ENCODE peak calls at places on chromosomes 1 and 21, in five cellular contexts. F, O, D, P and R are unnamed samples.

GRCh38 chr1:78884685-78885452 is 121.7 kb downstream of the ADGRL4 start:
- DNase-seq in P (no peak), D (no peak), O (no peak), F (no peak), R (no peak)

GRCh38 chr1:63691672-63692425 is 82.0 kb upstream of the ROR1 start:
- DNase-seq in F (peak; percentile 42), P (peak; percentile 21), D (no peak), O (peak; percentile 62), R (no peak)

GRCh38 chr1:192877283-192877886 is 68.5 kb downstream of the RGS2 start:
- DNase-seq in O (no peak), P (no peak), F (no peak), D (no peak), R (no peak)

GRCh38 chr1:82273816-82274215 is 473.1 kb downstream of the ADGRL2 start:
- DNase-seq in F (peak; percentile 32), D (no peak), O (no peak), P (no peak), R (no peak)

GRCh38 chr1:53094533-53094919 is 32.5 kb downstream of the PODN start:
- DNase-seq in F (no peak), P (no peak), O (no peak), D (no peak), R (no peak)

GRCh38 chr1:180267761-180268555 is 37.9 kb downstream of the LHX4 start:
- DNase-seq in O (no peak), D (no peak), P (no peak), F (no peak), R (no peak)

GRCh38 chr1:40786995-40787705 is 3.6 kb downstream of the KCNQ4 start:
- DNase-seq in F (no peak), P (no peak), D (no peak), O (no peak), R (no peak)

GRCh38 chr1:25683177-25683576 is 66.6 kb downstream of the MAN1C1 start:
- DNase-seq in O (no peak), P (no peak), F (no peak), D (no peak), R (no peak)

GRCh38 chr1:2528016-2528415 is 1.6 kb upstream of the PANK4 start:
- DNase-seq in P (no peak), D (peak; percentile 82), O (no peak), F (peak; percentile 48), R (no peak)

GRCh38 chr1:215543191-215543606 is 23.9 kb upstream of the KCTD3 start:
- DNase-seq in O (no peak), D (no peak), F (no peak), P (no peak), R (no peak)

GRCh38 chr1:147890177-147890790 is 12.3 kb upstream of the GJA8 start:
- DNase-seq in P (no peak), O (peak; percentile 69), D (peak; percentile 64), F (peak; percentile 31), R (peak; percentile 31)

GRCh38 chr1:94106716-94107115 is 14.2 kb downstream of the ABCA4 start:
- DNase-seq in F (no peak), O (no peak), D (no peak), P (no peak), R (no peak)

GRCh38 chr1:241219449-241219848 is 137.6 kb downstream of the RGS7 start:
- DNase-seq in O (no peak), F (no peak), P (no peak), D (no peak), R (no peak)

GRCh38 chr1:219702551-219703215 is 89.8 kb upstream of the ZC3H11B start:
- DNase-seq in F (no peak), P (no peak), D (no peak), O (no peak), R (no peak)

GRCh38 chr1:240831191-240831631 is 219.3 kb upstream of the GREM2 start:
- DNase-seq in F (no peak), O (no peak), P (no peak), D (no peak), R (no peak)

GRCh38 chr1:235617808-235618207 is 31.8 kb downstream of the GNG4 start:
- DNase-seq in P (no peak), O (no peak), D (no peak), F (no peak), R (no peak)

GRCh38 chr1:217106231-217106630 is 383.0 kb upstream of the ESRRG start:
- DNase-seq in O (no peak), P (no peak), F (no peak), D (no peak), R (no peak)

GRCh38 chr1:112515311-112516009 is 6.7 kb downstream of the WNT2B start:
- DNase-seq in F (no peak), D (no peak), O (no peak), P (no peak), R (no peak)

GRCh38 chr1:68181165-68181556 is 51.2 kb downstream of the WLS start:
- DNase-seq in D (no peak), F (no peak), O (no peak), P (no peak), R (no peak)

GRCh38 chr1:67767103-67767502 is 66.2 kb downstream of the GNG12 start:
- DNase-seq in P (no peak), D (no peak), O (no peak), F (no peak), R (no peak)

GRCh38 chr21:24428539-24429186 is 1178.6 kb downstream of the MRPL39 start:
- DNase-seq in P (no peak), F (no peak), D (no peak), O (peak; percentile 41), R (no peak)

GRCh38 chr1:203340112-203340804 is 10.7 kb downstream of the FMOD start:
- DNase-seq in P (no peak), F (peak; percentile 70), D (peak; percentile 52), O (peak; percentile 75), R (peak; percentile 28)

GRCh38 chr1:111735858-111736544 is 3.2 kb downstream of the INKA2 start:
- DNase-seq in P (no peak), D (no peak), F (no peak), O (no peak), R (no peak)

GRCh38 chr1:232057217-232057895 is 430.8 kb downstream of the DISC1 start:
- DNase-seq in D (no peak), P (no peak), O (no peak), F (no peak), R (no peak)

GRCh38 chr1:30697977-30698376 is 25.4 kb downstream of the MATN1 start:
- DNase-seq in O (no peak), F (no peak), D (no peak), P (no peak), R (no peak)

GRCh38 chr1:93296555-93297154 is 49.1 kb upstream of the DR1 start:
- DNase-seq in D (no peak), P (no peak), F (no peak), O (no peak), R (no peak)

GRCh38 chr1:38279148-38279547 is 232.6 kb upstream of the POU3F1 start:
- DNase-seq in D (no peak), P (no peak), O (no peak), F (no peak), R (no peak)

GRCh38 chr1:234885601-234886000 is 243.0 kb downstream of the TOMM20 start:
- DNase-seq in F (no peak), D (peak; percentile 62), O (no peak), P (no peak), R (no peak)

GRCh38 chr1:109928591-109929111 is 18.0 kb downstream of the CSF1 start:
- DNase-seq in D (peak; percentile 77), P (peak; percentile 45), F (no peak), O (no peak), R (no peak)

DNA sequence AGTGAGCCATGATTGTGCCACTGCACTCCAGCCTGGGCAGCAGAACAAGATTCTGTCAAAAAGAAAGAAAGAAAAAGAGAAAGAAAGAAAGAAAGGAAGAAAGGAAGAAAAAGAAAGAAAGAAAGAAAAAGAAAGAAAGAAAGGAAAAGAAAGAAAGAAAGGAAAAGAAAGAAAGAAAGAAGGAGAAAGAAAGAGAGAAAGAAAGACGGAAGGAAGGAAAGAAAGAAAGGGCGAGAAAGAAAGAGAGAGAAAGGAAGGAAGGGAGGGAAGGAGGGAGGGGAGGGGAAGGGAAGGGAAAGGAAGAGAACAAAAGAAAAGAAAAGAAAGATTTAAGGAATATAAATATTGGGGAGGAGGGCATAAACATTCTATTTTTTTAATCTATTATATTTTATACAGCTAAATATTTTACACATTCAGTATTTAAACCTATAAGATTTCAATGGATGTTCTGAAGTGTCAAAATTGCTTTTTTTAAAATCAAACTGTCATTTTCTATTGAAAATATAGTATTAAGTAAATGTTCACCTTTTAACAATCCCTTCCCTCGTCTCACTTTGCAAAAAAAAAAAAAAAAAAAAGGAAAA is 6.8 kb upstream of the JAK1 start:
- DNase-seq in D (no peak), O (no peak), F (no peak), P (no peak), R (no peak)
- TF ChIP-seq CTCF in D (no peak), O (peak; percentile 25), F (no peak), P (no peak), R (no peak)

GRCh38 chr1:36160949-36161485 is 5.1 kb downstream of the MAP7D1 start:
- DNase-seq in P (peak; percentile 40), D (peak; percentile 66), O (peak; percentile 47), F (no peak), R (peak; percentile 48)
- TF ChIP-seq CTCF in P (peak; percentile 47), D (peak; percentile 45), O (no peak), F (no peak), R (no peak)

DNA sequence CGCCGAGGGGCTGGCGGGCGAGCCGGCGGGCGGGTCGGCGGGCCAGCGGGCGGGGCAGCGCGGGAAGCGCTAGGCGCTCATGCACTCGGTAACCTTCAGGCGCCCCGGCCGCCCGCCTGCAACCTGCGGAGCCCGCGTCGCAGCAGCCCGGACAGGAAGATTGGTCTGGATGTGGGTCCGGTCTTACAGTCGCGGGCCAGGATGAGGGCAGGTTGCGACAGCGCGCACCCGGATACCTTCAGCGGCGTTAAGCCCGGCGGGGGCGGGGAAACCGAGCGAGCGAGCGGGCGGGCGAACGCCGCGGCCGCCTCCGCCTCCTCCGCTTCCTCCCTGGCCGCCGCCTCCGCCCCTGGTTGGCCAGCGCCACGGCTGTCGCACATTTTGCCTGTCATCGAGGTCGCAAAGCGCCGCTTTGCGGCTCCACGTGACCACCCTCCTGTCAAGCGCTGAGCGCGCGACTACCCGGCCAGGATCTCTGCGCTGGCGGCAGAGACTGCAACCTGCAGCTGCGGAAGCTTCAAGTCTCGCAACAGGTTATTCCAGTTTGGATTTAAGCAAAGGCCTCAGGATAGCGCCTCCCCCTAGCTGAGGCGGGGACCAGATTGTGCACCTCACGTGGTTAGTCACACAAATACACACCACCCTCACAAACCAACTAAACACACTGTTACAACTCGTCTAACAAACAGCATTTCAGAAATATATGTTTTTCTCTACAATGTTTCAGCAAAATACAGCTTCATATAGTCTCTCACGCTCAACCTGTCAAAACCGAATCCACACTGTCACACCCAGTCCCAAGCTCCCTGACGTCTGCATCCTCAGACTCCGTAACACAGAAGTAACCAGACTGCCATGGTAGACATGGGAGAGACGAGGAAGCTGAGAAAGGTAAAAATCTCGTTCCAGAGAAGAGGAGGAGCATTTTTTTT is at the start of gene FAF1:
- DNase-seq in D (peak; percentile 97), O (peak; percentile 98), P (peak; percentile 95), F (peak; percentile 94), R (peak; percentile 98)
- TF ChIP-seq CTCF in D (peak; percentile 46), O (peak; percentile 24), P (peak; percentile 71), F (peak; percentile 30), R (no peak)

DNA sequence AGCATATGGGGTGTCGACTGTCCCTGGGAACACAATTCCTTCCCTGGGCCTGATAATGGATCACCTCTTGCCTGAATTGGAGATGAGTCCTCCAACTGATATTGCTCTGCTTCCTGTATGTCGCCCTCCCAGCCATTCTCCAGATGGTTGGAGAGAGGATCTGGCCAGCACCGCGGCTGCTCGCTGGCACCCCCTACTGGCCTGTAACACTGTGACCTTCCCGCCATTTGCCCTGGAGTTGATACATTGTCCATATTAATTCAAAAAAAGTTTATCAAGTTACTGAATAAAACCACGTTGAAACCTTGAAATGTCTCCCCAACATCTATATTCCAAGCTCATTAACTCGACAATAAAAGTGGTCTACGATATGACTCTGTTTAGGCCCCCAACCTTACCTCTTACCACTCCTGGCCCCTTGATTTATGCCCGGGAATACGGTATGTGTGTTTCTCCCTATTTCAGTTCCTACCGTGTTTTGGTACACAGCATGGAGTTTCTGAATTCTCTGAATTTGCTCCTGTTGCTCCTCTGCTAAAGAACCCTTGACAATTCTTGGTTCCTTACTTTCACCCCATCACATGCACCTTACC is 241.8 kb upstream of the KIAA0040 start:
- DNase-seq in D (no peak), F (no peak), P (no peak), O (no peak), R (no peak)
- TF ChIP-seq CTCF in D (peak; percentile 37), F (peak; percentile 8), P (no peak), O (peak; percentile 27), R (no peak)